ENCODE peak calls at places on chromosome 6, in eight cellular contexts. D is hepatocyte, K is PC-3, N is neural progenitor cell, Y is GM23248, F is GM12878, G is MM.1S, J is fibroblast of lung. X is an unnamed sample.

GRCh38 chr6:81761197-81761596 is 8.7 kb upstream of the TENT5A start:
- DNase-seq in J (peak; percentile 68), Y (peak; percentile 56), F (no peak), D (no peak), G (no peak), K (peak; percentile 60), N (no peak), X (peak; percentile 44)

GRCh38 chr6:150725795-150726194 is 126.1 kb downstream of the PLEKHG1 start:
- DNase-seq in F (no peak), K (no peak), G (no peak), D (no peak), N (no peak), J (no peak), Y (no peak), X (no peak)

GRCh38 chr6:119137194-119138072 is 59.0 kb upstream of the FAM184A start:
- DNase-seq in F (no peak), K (peak; percentile 49), N (no peak), G (no peak), Y (peak; percentile 76), D (no peak), J (peak; percentile 71), X (no peak)

GRCh38 chr6:81552644-81553043 is 199.8 kb downstream of the TENT5A start:
- DNase-seq in G (no peak), N (no peak), J (no peak), D (no peak), Y (no peak), F (no peak), K (no peak), X (no peak)

GRCh38 chr6:148577687-148578488 is 168.9 kb upstream of the UST start:
- DNase-seq in D (peak; percentile 90), N (peak; percentile 93), K (peak; percentile 80), G (peak; percentile 9), Y (peak; percentile 93), F (no peak), J (peak; percentile 86), X (peak; percentile 74)

GRCh38 chr6:12150812-12151432 is 138.8 kb downstream of the HIVEP1 start:
- DNase-seq in K (peak; percentile 72), J (no peak), F (no peak), G (no peak), Y (peak; percentile 25), N (peak; percentile 72), D (peak; percentile 52), X (peak; percentile 24)

GRCh38 chr6:33313709-33314514 is at the start of gene TAPBP:
- DNase-seq in K (peak; percentile 59), J (peak; percentile 56), Y (peak; percentile 75), F (no peak), D (peak; percentile 70), G (peak; percentile 87), N (peak; percentile 50), X (peak; percentile 66)

GRCh38 chr6:117956386-117956785 is 49.3 kb downstream of the SLC35F1 start:
- DNase-seq in D (no peak), Y (peak; percentile 4), F (no peak), J (no peak), K (peak; percentile 5), N (peak; percentile 79), G (no peak), X (no peak)

GRCh38 chr6:144467153-144467762 is 182.1 kb downstream of the UTRN start:
- DNase-seq in K (no peak), G (no peak), Y (peak; percentile 35), F (no peak), J (no peak), N (no peak), D (no peak), X (no peak)

GRCh38 chr6:162973141-162973872 is 245.5 kb downstream of the PACRG start:
- DNase-seq in Y (peak; percentile 2), F (no peak), J (peak; percentile 30), K (no peak), D (no peak), N (peak; percentile 7), G (no peak), X (no peak)

GRCh38 chr6:108116781-108117426 is 42.4 kb upstream of the OSTM1 start:
- DNase-seq in N (peak; percentile 58), D (no peak), J (no peak), K (no peak), G (no peak), Y (no peak), F (no peak), X (no peak)

GRCh38 chr6:158786645-158787304 is 32.4 kb downstream of the EZR start:
- DNase-seq in G (no peak), D (peak; percentile 58), J (no peak), F (no peak), N (no peak), Y (no peak), K (no peak), X (no peak)

GRCh38 chr6:143806282-143807102 is 36.6 kb upstream of the LTV1 start:
- DNase-seq in F (no peak), N (no peak), D (peak; percentile 29), K (peak; percentile 25), Y (peak; percentile 66), J (peak; percentile 67), G (no peak), X (no peak)

GRCh38 chr6:166286831-166287271 is 21.3 kb downstream of the PRR18 start:
- DNase-seq in N (no peak), K (no peak), F (peak; percentile 83), Y (no peak), D (no peak), J (no peak), G (no peak), X (no peak)

GRCh38 chr6:133590814-133591213 is 298.1 kb upstream of the TCF21 start:
- DNase-seq in F (no peak), K (peak; percentile 18), D (no peak), G (no peak), J (peak; percentile 63), Y (peak; percentile 22), N (no peak), X (no peak)

GRCh38 chr6:167828325-167828956 is 1.7 kb downstream of the AFDN start:
- DNase-seq in G (no peak), D (no peak), K (peak; percentile 43), J (no peak), N (no peak), F (no peak), Y (no peak), X (no peak)

GRCh38 chr6:167829513-167829912 is 2.8 kb downstream of the AFDN start:
- DNase-seq in D (no peak), N (no peak), K (no peak), G (no peak), J (no peak), F (no peak), Y (no peak), X (no peak)

GRCh38 chr6:167827062-167827587 is 414 bp downstream of the AFDN start:
- DNase-seq in G (no peak), F (no peak), D (no peak), Y (peak; percentile 72), N (no peak), J (no peak), K (peak; percentile 30), X (no peak)

GRCh38 chr6:167826230-167827061 is at the start of gene AFDN:
- DNase-seq in J (peak; percentile 33), K (peak; percentile 49), Y (peak; percentile 90), D (peak; percentile 93), G (peak; percentile 37), N (peak; percentile 89), F (no peak), X (peak; percentile 80)

GRCh38 chr6:167827588-167828324 is 1.0 kb downstream of the AFDN start:
- DNase-seq in G (peak; percentile 48), J (peak; percentile 43), N (peak; percentile 77), Y (peak; percentile 76), K (peak; percentile 33), F (no peak), D (peak; percentile 71), X (peak; percentile 56)
- H3K4me1 ChIP-seq in G (peaks cover 4% of the 10 kb centered on the region), J (peaks cover 6% of the 10 kb centered on the region), N (peaks cover 35% of the 10 kb centered on the region), Y (peaks cover 7% of the 10 kb centered on the region), K (peaks cover 47% of the 10 kb centered on the region), F (peaks cover 23% of the 10 kb centered on the region), D (peaks cover 26% of the 10 kb centered on the region), X (peaks cover 28% of the 10 kb centered on the region)

GRCh38 chr6:7050911-7051779 is 56.6 kb upstream of the RREB1 start:
- DNase-seq in G (no peak), K (peak; percentile 96), Y (peak; percentile 78), F (no peak), D (peak; percentile 82), J (peak; percentile 80), N (peak; percentile 71), X (peak; percentile 55)
- TF ChIP-seq EZH2 in G (no peak), K (no peak), Y (no peak), F (no peak), D (no peak), J (no peak), N (peak; percentile 76), X (no peak)

GRCh38 chr6:15553736-15554294 is 109.0 kb downstream of the DTNBP1 start:
- DNase-seq in Y (no peak), J (no peak), F (no peak), D (no peak), N (no peak), G (no peak), K (no peak), X (no peak)

GRCh38 chr6:15551262-15551661 is 111.6 kb downstream of the DTNBP1 start:
- DNase-seq in G (no peak), K (no peak), Y (no peak), J (no peak), N (no peak), D (no peak), F (no peak), X (no peak)

GRCh38 chr6:15553031-15553430 is 109.8 kb downstream of the DTNBP1 start:
- DNase-seq in G (no peak), F (no peak), N (no peak), J (no peak), K (no peak), D (no peak), Y (no peak), X (no peak)

GRCh38 chr6:15550724-15551123 is 112.1 kb downstream of the DTNBP1 start:
- DNase-seq in F (no peak), G (no peak), N (no peak), K (no peak), Y (no peak), D (no peak), J (no peak), X (no peak)

GRCh38 chr6:15551798-15552197 is 111.0 kb downstream of the DTNBP1 start:
- DNase-seq in Y (no peak), D (no peak), F (no peak), J (no peak), G (no peak), K (no peak), N (peak; percentile 73), X (peak; percentile 75)
- H3K4me1 ChIP-seq in Y (no peaks in the 10 kb centered on the region), D (peaks cover 4% of the 10 kb centered on the region), F (peaks cover 7% of the 10 kb centered on the region), J (no peaks in the 10 kb centered on the region), G (no peaks in the 10 kb centered on the region), K (no peaks in the 10 kb centered on the region), N (peaks cover 21% of the 10 kb centered on the region), X (peaks cover 60% of the 10 kb centered on the region)

DNA sequence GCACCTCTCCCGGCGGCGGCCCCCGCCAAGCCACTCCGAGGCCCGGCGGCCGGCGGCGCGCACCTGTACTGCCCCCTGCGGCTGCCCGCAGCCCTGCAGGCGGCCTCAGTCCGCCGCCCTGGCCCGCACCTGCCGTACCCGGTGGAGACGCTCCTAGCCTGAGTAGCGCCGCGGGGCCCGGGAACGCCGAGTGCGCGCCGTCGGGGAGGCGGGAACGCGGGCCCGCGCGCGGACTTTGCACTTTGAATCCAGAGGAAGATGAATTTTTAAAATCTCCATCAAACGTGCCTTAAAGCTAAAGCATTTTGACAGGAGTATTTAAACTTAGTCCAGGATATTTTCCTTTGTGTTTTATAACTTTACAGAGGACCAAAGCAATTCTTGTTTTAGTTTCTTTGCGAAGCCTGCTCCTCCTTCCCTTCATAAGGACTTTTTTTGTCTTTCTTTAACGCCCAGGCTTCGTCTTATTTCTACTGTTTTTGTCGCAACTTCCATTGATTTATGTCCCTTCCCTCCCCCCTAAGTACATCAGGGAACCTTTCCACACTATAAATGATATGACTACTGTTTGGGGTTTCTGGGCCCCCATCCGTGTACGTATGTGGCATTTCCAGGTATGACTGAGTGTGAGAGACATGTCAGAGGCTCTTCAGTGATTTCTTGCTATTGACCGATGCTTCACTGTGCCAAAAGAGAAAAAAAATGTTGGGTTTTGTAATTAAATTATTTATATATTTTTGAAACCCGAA is 2.0 kb downstream of the FOXQ1 start:
- DNase-seq in K (peak; percentile 65), Y (peak; percentile 47), G (no peak), J (no peak), N (peak; percentile 84), F (no peak), D (peak; percentile 87), X (no peak)
- TF ChIP-seq EZH2 in K (no peak), Y (peak; percentile 83), G (no peak), J (no peak), N (peak; percentile 97), F (no peak), D (peak; percentile 18), X (peak; percentile 89)

X was measured in A673.